ENCODE peak calls at places on chromosome 1, in four cellular contexts. G, M, K and I are unnamed samples.

GRCh38 chr1:37932759-37933158 is 14.1 kb downstream of the INPP5B start:
- DNase-seq in M (no peak), G (no peak), K (no peak), I (no peak)

GRCh38 chr1:15249032-15249601 is 2.1 kb downstream of the FHAD1 start:
- DNase-seq in M (no peak), K (no peak), G (no peak), I (no peak)

GRCh38 chr1:48876221-48876785 is 99.6 kb upstream of the BEND5 start:
- DNase-seq in M (no peak), K (no peak), G (no peak), I (no peak)

GRCh38 chr1:81234237-81234636 is 566.5 kb upstream of the ADGRL2 start:
- DNase-seq in G (no peak), K (no peak), M (no peak), I (no peak)

GRCh38 chr1:118317836-118318614 is 133.0 kb upstream of the SPAG17 start:
- DNase-seq in G (peak), K (no peak), M (no peak), I (no peak)

GRCh38 chr1:26408604-26409003 is 2.0 kb upstream of the LIN28A start:
- DNase-seq in M (peak), G (peak), K (no peak), I (no peak)

GRCh38 chr1:25117233-25117823 is 115.0 kb downstream of the SYF2 start:
- DNase-seq in K (no peak), G (peak), M (no peak), I (no peak)

GRCh38 chr1:234756066-234756783 is 146.2 kb upstream of the IRF2BP2 start:
- DNase-seq in G (no peak), K (no peak), M (no peak), I (no peak)

GRCh38 chr1:198534540-198535413 is 5.7 kb downstream of the ATP6V1G3 start:
- DNase-seq in G (no peak), M (no peak), K (no peak), I (no peak)

GRCh38 chr1:203539831-203540546 is 46.0 kb downstream of the OPTC start:
- DNase-seq in G (peak), M (no peak), K (no peak), I (no peak)

GRCh38 chr1:109530457-109531204 is 9.0 kb upstream of the GPR61 start:
- DNase-seq in M (no peak), K (no peak), G (no peak), I (no peak)

GRCh38 chr1:244273845-244274619 is 177.7 kb downstream of the ADSS2 start:
- DNase-seq in M (no peak), G (no peak), K (no peak), I (no peak)

GRCh38 chr1:158509471-158510161 is 37.6 kb downstream of the OR10R2 start:
- DNase-seq in G (no peak), K (no peak), M (no peak), I (no peak)

GRCh38 chr1:198669771-198670170 is 30.9 kb downstream of the PTPRC start:
- DNase-seq in M (no peak), K (no peak), G (no peak), I (no peak)

GRCh38 chr1:43732132-43732531 is 24.8 kb downstream of the ST3GAL3 start:
- DNase-seq in K (no peak), M (no peak), G (no peak), I (no peak)

GRCh38 chr1:51236548-51237312 is 657 bp downstream of the RNF11 start:
- DNase-seq in M (peak), G (peak), K (no peak), I (no peak)

GRCh38 chr1:222064388-222065201 is 322.7 kb upstream of the DUSP10 start:
- DNase-seq in M (no peak), G (no peak), K (peak), I (no peak)

GRCh38 chr1:11364170-11364569 is 91.2 kb downstream of the UBIAD1 start:
- DNase-seq in M (no peak), K (no peak), G (peak), I (peak)

GRCh38 chr1:182235952-182236650 is 155.5 kb downstream of the GLUL start:
- DNase-seq in M (no peak), G (no peak), K (no peak), I (no peak)

GRCh38 chr1:203048555-203049051 is 22.3 kb downstream of the PPFIA4 start:
- DNase-seq in G (peak), M (no peak), K (no peak), I (no peak)

GRCh38 chr1:232620356-232620841 is 9.5 kb downstream of the SIPA1L2 start:
- DNase-seq in M (no peak), G (peak), K (no peak), I (peak)

GRCh38 chr1:40477680-40478057 is 579 bp downstream of the ZFP69 start:
- DNase-seq in M (no peak), K (no peak), G (no peak), I (no peak)

GRCh38 chr1:231106347-231106746 is 55.5 kb upstream of the TRIM67 start:
- DNase-seq in G (no peak), M (no peak), K (no peak), I (no peak)

GRCh38 chr1:200034821-200035396 is 7.4 kb downstream of the NR5A2 start:
- DNase-seq in K (no peak), G (peak), M (no peak), I (no peak)

GRCh38 chr1:221636967-221637366 is 104.9 kb downstream of the DUSP10 start:
- DNase-seq in M (no peak), K (no peak), G (no peak), I (no peak)

GRCh38 chr1:29270881-29271390 is 34.6 kb downstream of the PTPRU start:
- DNase-seq in K (no peak), G (no peak), M (no peak), I (no peak)

GRCh38 chr1:157116735-157117103 is 17.1 kb upstream of the ETV3L start:
- DNase-seq in K (no peak), G (no peak), M (no peak), I (no peak)

GRCh38 chr1:4611708-4612349 is 42.6 kb upstream of the AJAP1 start:
- DNase-seq in G (no peak), K (no peak), M (no peak), I (no peak)

GRCh38 chr1:154571244-154571963 is 3.8 kb downstream of the CHRNB2 start:
- DNase-seq in M (no peak), G (no peak), K (no peak), I (no peak)

GRCh38 chr1:8197493-8198282 is 120.2 kb upstream of the SLC45A1 start:
- DNase-seq in K (peak), G (no peak), M (no peak), I (no peak)

GRCh38 chr1:201538618-201539551 is at the start of gene NAV1:
- DNase-seq in M (peak), K (no peak), G (peak), I (peak)

GRCh38 chr1:209657140-209657879 is 5.1 kb upstream of the LAMB3 start:
- DNase-seq in G (no peak), K (no peak), M (no peak), I (peak)

GRCh38 chr1:199549424-199549823 is 478.1 kb upstream of the NR5A2 start:
- DNase-seq in G (no peak), M (no peak), K (no peak), I (no peak)

GRCh38 chr1:30362603-30362990 is 360.8 kb downstream of the MATN1 start:
- DNase-seq in M (no peak), G (no peak), K (no peak), I (no peak)

DNA sequence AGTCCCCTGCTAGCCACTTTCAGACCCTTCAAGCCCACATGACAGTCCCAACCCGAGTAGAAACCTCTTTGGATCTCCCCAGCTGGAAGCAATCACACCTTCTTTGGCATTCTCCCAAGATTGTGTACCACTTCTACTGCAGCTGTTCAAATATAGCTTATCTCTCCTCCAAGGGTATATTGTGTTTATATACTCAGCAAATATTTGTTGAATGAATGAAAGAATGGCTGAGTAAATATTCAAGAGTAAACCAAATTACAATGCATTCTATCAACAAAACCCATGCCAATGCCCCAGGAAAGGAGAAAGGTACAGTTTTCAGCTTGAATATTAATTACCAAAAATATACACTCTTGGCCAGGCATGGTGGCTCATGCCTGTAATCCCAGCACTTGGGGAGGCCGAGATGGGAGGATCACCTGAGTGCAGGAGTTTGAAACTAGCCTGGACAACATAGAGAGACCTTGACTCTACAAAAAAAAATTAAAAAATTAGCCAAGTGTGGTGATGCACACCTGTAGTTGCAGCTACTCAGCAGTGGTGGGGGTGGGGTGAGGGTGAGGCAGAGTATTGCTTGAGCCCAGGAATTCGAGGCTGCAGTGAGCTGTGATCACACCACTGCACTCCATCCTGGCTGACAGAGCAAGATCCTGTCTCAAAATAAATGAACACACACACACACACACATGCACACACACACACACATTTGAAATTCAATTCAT is 68.5 kb downstream of the NIBAN1 start:
- DNase-seq in G (no peak), K (no peak), M (no peak), I (no peak)
- TF ChIP-seq POLR2AphosphoS5 in G (no peak), K (no peak), M (no peak), I (no peak)

DNA sequence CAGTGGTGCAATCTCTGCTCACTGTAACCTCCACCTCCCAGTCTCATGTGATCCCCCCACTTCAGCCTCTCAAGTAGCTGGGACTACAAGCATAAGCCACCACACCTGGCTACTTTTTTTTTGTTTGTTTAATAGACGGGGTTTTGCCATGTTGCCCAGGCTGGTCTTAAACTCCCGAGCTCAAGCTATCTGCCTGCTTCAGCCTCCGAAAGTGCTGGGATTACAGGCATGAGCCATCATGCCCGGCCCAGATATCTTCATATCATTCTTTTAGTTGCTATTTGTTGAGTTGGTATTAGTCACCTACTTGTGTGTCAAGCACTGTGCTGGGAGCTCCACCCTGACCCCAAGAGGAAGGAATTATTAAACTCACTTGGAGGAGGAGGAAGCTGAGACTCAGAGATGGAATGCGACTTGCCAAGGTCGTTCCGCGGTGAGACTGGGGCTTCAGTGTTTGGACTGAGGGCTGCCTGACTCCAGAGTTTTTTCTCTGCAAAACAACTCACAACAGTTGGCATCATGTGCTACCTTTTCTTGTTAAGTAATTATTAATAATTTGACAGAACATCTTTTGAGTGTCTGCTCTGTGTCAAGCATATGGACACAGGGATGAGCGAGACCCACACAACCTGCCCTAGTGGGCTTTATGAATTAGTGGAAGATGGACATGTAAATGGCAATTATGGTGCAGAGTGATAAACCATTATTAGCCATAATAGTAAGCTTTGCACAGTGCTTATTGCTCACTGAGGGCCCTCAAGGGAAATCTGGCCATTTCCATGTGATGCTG is 132.0 kb downstream of the FOXD2 start:
- DNase-seq in G (peak), M (no peak), K (no peak), I (no peak)
- TF ChIP-seq CTCF in G (peak), M (peak), K (peak), I (no peak)

DNA sequence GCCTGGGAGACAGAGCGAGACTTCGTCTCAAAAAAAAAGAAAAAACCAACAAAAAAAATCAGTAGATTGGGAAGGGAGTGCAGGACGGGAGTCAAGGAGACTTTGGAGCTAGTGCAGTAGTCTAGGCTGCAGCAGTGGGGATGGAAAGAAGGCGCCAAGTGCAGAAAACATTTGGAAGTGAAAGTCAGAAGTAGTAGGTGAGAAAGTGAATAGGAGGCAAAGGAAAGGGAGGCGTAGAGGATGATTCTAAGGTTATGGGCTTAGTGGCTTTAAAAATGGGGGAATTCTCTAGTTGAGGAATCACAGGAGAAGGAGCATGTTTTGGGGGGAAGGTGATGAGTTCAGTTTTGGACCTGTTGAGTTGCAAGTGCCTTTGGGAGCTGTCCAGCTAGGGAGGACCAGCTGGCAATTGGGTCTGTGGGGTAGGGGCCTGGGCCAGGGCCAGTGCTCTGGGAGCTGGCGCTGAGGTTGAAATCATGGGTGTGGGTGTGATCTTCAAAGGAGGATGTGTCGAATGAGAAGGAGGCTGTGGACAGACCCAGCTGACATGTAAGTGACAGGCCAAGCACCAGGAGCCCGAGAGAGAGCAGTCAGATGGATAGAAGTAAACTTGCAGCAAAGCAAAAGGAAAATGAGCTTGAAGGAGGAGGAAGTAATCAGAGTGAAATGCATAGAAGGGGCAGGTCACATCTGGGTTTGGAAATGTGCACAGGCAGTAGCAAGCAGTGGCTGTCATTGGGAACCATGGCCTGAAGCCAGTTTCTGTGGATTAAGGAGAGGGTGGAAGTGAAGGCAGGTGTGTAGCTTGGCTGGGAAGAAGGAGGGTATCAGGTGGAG is 15.8 kb downstream of the TMCC2 start:
- DNase-seq in K (no peak), M (no peak), G (no peak), I (no peak)
- H3K27ac ChIP-seq in K (no peak), M (no peak), G (no peak), I (no peak)

GRCh38 chr1:52848423-52848822 is 5.9 kb downstream of the ZYG11A start:
- DNase-seq in G (no peak), K (no peak), M (no peak), I (no peak)

DNA sequence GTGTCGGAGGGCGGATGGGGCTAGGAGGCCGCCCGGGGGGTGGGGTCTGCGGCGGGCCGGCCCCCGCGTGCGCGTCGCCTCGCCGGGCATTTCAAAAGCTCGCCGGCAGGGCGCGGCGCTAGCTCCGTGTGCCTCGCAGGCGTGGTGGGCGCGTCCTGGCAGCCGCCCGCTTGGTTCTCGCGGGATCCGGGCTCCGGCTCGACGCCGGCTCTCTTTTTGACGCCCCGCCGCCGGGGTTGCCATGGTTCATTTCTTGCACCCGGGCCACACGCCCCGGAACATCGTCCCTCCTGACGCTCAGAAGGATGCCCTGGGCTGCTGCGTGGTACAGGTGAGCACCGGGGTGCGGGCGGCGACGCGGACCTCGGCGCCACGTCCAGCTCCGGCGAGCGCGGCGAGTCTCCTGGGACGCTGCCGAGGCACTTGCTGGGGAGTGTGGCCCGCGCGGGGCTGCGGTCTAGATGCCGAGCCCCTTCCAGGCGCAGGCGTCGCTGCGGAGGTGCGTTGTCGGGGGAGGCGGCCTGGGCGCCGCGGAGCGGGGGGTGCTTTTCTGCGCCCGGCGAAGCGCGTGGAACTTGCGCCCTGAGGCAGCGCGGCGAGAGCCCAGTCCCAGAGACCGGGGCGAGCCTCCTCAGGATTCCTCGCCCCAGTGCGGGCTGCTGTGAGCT is at the start of gene ZYG11A:
- DNase-seq in K (no peak), G (peak), M (peak), I (peak)
- TF ChIP-seq POLR2AphosphoS5 in K (no peak), G (no peak), M (no peak), I (no peak)

DNA sequence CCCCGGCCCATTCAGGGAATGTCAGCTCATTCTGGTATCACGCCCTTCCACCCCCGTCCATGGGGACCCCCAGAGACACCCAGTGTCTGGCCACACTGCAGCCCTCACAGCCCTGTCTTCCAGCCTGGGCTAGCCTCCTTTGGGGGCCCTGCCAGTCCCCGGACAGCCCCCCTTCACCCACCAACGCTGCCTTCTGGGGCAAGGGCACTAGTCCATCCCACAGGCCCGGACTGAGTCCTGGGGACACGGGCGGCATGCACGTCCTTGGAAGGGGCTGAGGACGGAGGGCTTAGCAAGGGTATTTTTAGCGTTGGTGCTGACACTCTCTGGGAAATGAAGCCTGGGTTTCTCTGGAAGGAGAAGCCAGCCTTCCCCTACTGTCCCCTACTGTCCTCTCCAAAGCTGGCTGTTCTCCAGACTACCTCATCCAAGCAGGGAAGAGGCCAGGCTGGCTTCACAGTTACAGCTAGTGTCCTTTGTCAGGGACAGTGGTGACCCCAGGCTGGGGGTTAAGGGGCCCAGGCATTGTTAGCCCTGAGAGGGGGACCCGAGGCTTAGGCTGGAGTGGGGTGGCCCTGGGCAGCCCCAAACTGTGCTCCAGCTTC is 39.5 kb downstream of the COQ8A start:
- DNase-seq in K (no peak), G (no peak), M (no peak), I (no peak)
- TF ChIP-seq CTCF in K (no peak), G (no peak), M (no peak), I (no peak)

GRCh38 chr1:54408701-54409066 is 2.5 kb upstream of the SSBP3 start:
- DNase-seq in G (no peak), K (no peak), M (no peak), I (no peak)
- H3K27ac ChIP-seq in G (no peak), K (peak), M (peak), I (no peak)